ENCODE peak calls at places on chromosomes 12 and 14, in four cellular contexts. O, U, E and Z are unnamed samples. For H3K4me1 and H3K36me3, the result is how much of the 10 kb centered on the place peaks cover.

GRCh38 chr14:100025111-100025510 is 40.1 kb upstream of the EVL start:
- DNase-seq in U (peak), E (peak), O (peak), Z (peak)

GRCh38 chr12:8446642-8447547 is 8.9 kb upstream of the CLEC6A start:
- DNase-seq in E (no peak), U (no peak), O (no peak), Z (no peak)

GRCh38 chr12:9897524-9897923 is 16.2 kb downstream of the KLRF2 start:
- DNase-seq in O (no peak), E (no peak), U (no peak), Z (no peak)

GRCh38 chr14:76937181-76938091 is 91.1 kb downstream of the IRF2BPL start:
- DNase-seq in E (no peak), U (no peak), O (no peak), Z (peak)

GRCh38 chr14:58637040-58637390 is 747 bp upstream of the DACT1 start:
- DNase-seq in O (peak), U (no peak), E (no peak), Z (peak)

GRCh38 chr12:92034858-92035401 is 110.7 kb downstream of the BTG1 start:
- DNase-seq in U (peak), E (peak), O (peak), Z (peak)

GRCh38 chr12:28023156-28023887 is 50.8 kb upstream of the PTHLH start:
- DNase-seq in U (no peak), O (peak), E (peak), Z (peak)

GRCh38 chr12:59040651-59041050 is 120.3 kb upstream of the LRIG3 start:
- DNase-seq in O (peak), E (no peak), U (no peak), Z (peak)

GRCh38 chr14:94021001-94021400 is 5.1 kb upstream of the OTUB2 start:
- DNase-seq in U (no peak), E (no peak), O (peak), Z (no peak)

GRCh38 chr12:120230326-120230973 is 29.5 kb upstream of the RPLP0 start:
- DNase-seq in O (peak), U (no peak), E (peak), Z (peak)

GRCh38 chr12:31318870-31319269 is 7.1 kb downstream of the SINHCAF start:
- DNase-seq in E (no peak), U (no peak), O (no peak), Z (no peak)

GRCh38 chr12:114275937-114276785 is 129.8 kb downstream of the TBX5 start:
- DNase-seq in U (no peak), E (no peak), O (no peak), Z (no peak)

GRCh38 chr12:119843100-119843499 is 34.0 kb downstream of the CIT start:
- DNase-seq in E (no peak), U (no peak), O (no peak), Z (peak)

GRCh38 chr14:45715946-45716345 is 462.9 kb upstream of the MIS18BP1 start:
- DNase-seq in E (no peak), O (peak), U (no peak), Z (no peak)

GRCh38 chr14:45716506-45716905 is 463.5 kb upstream of the MIS18BP1 start:
- DNase-seq in O (peak), U (peak), E (no peak), Z (no peak)
- TF ChIP-seq CTCF in O (peak), U (peak), E (peak), Z (no peak)

GRCh38 chr12:47752121-47752520 is 6.6 kb downstream of the RAPGEF3 start:
- DNase-seq in E (no peak), O (no peak), U (no peak), Z (no peak)

GRCh38 chr12:47753021-47754001 is 5.4 kb downstream of the RAPGEF3 start:
- DNase-seq in E (no peak), U (no peak), O (peak), Z (no peak)

GRCh38 chr12:47750916-47751470 is 7.7 kb downstream of the RAPGEF3 start:
- DNase-seq in O (no peak), E (no peak), U (no peak), Z (no peak)

GRCh38 chr12:47751561-47751960 is 7.1 kb downstream of the RAPGEF3 start:
- DNase-seq in U (peak), O (no peak), E (no peak), Z (no peak)

DNA sequence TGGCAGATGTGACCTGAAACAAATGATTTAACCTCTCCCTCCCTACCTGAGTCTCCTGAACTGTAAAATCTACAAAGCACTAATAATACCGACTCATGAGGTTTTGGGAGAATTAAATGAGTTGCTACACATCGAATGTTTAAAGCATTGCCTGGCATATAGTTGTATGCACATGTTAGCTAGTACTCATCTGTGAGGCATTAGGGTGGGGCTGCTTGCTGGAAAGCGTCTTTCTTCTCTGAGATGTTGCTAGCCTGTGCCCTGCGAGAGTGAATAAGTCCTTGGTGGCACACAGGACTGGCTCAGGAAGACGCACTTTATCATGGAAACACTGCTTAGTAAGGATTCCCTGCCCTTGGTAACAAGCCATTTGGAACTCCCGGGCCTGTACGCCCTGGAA is 6.1 kb downstream of the RAPGEF3 start:
- DNase-seq in O (peak), U (no peak), E (no peak), Z (no peak)
- H3K4me1 ChIP-seq in O (under half), U (under half), E (under half), Z (under half)

GRCh38 chr12:118213452-118213851 is 77.5 kb downstream of the PEBP1 start:
- DNase-seq in E (no peak), O (no peak), U (no peak), Z (no peak)
- H3K36me3 ChIP-seq in E (under half), O (under half), U (under half), Z (under half)

DNA sequence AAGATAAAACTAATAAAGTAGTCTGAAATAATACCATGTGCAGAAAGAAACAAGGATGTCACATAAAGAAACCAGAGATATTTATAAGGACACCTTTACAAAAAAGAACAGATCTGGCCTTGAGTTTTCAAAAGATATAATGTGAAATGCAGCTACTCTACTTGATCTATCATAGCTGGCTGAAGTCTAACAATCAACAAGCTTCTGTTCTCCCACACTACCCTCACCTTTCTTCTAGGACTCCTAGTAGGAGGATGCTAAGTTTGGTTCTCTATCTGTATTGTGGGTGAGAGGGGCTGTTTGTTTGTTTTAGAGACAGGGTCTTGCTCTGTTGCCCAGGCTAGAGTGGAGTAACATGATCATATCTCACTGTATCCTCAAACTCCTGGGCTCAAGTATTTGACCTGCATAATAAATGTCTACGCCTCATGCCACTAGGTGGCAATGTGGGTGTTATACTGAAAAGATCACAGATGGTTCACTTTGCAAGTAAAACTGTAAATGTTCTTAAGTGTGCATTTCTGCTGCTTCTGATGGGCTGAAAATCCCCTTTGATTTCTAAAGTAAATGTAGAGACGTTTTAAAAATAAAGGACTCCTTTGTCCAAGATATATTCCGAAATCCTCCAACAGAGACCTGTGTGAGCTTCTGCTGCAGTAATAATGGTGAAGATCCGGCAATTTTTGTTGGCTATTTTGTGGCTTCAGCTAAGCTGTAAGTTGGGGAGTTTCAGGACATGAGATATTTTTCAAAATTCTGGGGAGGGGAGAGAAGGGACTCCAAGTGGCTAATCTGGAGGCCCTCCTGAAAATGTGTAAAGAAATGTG is 269.3 kb downstream of the DAD1 start:
- DNase-seq in E (peak), U (peak), O (peak), Z (peak)
- TF ChIP-seq CTCF in E (peak), U (peak), O (peak), Z (peak)

DNA sequence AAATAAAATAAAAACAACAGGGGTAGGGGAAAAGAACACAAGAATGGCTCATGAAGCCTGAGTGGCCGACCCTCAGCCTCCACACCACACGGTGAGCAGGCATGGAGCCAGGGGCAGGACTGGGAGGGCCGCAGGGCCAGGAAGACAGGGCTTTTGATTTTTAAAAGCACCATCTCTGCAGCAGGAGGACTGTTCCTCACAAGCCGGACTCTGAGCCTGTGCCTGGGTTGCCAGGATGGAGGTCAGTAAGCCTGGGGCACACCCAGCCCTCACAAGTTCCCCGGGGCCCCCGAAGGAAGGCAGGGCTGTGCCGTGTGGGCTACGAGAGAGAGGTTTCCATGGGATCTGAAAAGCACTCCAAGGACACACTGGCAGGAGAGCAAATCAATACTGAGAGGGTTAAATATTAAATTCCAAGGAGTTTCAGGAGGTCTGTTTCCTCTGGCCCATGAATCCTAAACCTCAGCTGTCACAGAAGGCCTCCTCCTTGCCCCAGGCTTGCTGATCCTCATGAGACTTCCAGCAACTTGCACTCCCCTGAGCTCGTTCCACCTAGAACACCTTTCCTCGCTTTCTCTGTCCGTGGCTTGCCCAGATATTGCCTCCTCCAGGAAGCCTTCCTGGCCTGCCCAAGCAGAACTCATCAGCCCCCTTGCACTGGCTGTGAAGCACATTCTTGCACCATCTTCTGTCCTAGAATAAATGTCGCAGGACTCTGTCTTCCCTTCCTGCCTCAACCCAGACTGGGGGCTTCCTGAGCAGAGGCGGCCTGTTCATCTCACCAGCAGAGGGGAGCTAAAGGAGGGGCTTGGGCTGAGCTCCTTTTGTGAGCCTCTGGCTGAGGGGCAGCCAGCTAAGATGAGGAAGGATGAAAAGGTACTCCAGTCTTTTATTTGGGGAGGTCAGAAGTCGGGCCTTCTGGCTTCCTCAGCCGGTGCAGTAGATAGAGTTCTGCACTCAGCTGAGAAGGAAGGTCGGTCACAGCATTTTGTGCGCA is 64.6 kb downstream of the CCDC88C start:
- DNase-seq in E (no peak), O (no peak), U (peak), Z (no peak)
- H3K4me1 ChIP-seq in E (under half), O (under half), U (half or more), Z (under half)

DNA sequence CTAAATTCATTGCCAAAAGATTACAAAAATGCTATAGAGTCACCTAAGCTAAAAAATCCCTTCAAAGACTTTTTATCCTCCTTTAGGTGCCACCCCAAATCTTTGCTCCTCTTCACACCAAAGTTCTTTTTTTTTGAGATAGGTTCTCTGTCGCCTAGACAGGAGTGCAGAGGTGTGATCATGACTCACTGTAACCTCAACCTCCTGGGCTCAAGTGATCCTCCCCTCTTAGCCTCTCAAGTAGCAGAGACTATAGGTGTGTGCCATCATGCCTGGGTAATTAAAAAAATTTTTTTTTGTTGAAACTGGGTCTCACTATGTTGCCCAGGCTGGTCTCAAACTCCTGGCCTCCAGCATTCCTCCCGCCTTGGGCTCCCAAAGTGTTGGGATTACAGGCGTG is 47.9 kb downstream of the WDHD1 start:
- DNase-seq in E (no peak), U (no peak), O (no peak), Z (no peak)
- H3K36me3 ChIP-seq in E (under half), U (half or more), O (half or more), Z (under half)

GRCh38 chr12:85468356-85469157 is 188.5 kb downstream of the ALX1 start:
- DNase-seq in O (peak), U (peak), E (peak), Z (peak)
- TF ChIP-seq CTCF in O (peak), U (peak), E (peak), Z (peak)